ENCODE peak calls at places on chromosomes 11 and 22, in ten cellular contexts. One of them, this sample, is unnamed.

GRCh38 chr11:61083601-61084147 is 18.6 kb upstream of the CD5 start:
- DNase-seq in M059J: no peak
- DNase-seq in CD8-positive, alpha-beta memory T cell: peak
- DNase-seq in astrocyte of the spinal cord: no peak
- DNase-seq in activated T-cell treated with anti-CD3 and anti-CD28 coated beads, Interleukin-2, amount 50 U/mL, for 48 hours: peak
- DNase-seq in left ventricle myocardium inferior: no peak
- DNase-seq in NCI-H2171 treated with DMSO at 0.1 percent for 48 hours: no peak
- DNase-seq in cardiac muscle cell: no peak
- DNase-seq in dermis blood vessel endothelial cell: no peak
- DNase-seq in Right ventricle myocardium inferior: no peak
- DNase-seq in this sample: no peak

GRCh38 chr11:134152692-134153091 is 71.1 kb downstream of the NCAPD3 start:
- DNase-seq in M059J: no peak
- DNase-seq in CD8-positive, alpha-beta memory T cell: no peak
- DNase-seq in astrocyte of the spinal cord: no peak
- DNase-seq in activated T-cell treated with anti-CD3 and anti-CD28 coated beads, Interleukin-2, amount 50 U/mL, for 48 hours: no peak
- DNase-seq in left ventricle myocardium inferior: no peak
- DNase-seq in NCI-H2171 treated with DMSO at 0.1 percent for 48 hours: no peak
- DNase-seq in cardiac muscle cell: no peak
- DNase-seq in dermis blood vessel endothelial cell: no peak
- DNase-seq in Right ventricle myocardium inferior: no peak
- DNase-seq in this sample: no peak

GRCh38 chr22:46827072-46827780 is 64.8 kb downstream of the TBC1D22A start:
- DNase-seq in M059J: no peak
- DNase-seq in CD8-positive, alpha-beta memory T cell: no peak
- DNase-seq in astrocyte of the spinal cord: no peak
- DNase-seq in activated T-cell treated with anti-CD3 and anti-CD28 coated beads, Interleukin-2, amount 50 U/mL, for 48 hours: no peak
- DNase-seq in left ventricle myocardium inferior: no peak
- DNase-seq in NCI-H2171 treated with DMSO at 0.1 percent for 48 hours: no peak
- DNase-seq in cardiac muscle cell: peak
- DNase-seq in dermis blood vessel endothelial cell: no peak
- DNase-seq in Right ventricle myocardium inferior: no peak
- DNase-seq in this sample: peak

GRCh38 chr22:40409613-40410113 is 39.3 kb downstream of the SGSM3 start:
- DNase-seq in M059J: no peak
- DNase-seq in CD8-positive, alpha-beta memory T cell: no peak
- DNase-seq in astrocyte of the spinal cord: no peak
- DNase-seq in activated T-cell treated with anti-CD3 and anti-CD28 coated beads, Interleukin-2, amount 50 U/mL, for 48 hours: no peak
- DNase-seq in left ventricle myocardium inferior: no peak
- DNase-seq in NCI-H2171 treated with DMSO at 0.1 percent for 48 hours: no peak
- DNase-seq in cardiac muscle cell: no peak
- DNase-seq in dermis blood vessel endothelial cell: no peak
- DNase-seq in Right ventricle myocardium inferior: no peak
- DNase-seq in this sample: no peak

GRCh38 chr11:66467034-66467659 is 442 bp downstream of the PELI3 start:
- DNase-seq in M059J: peak
- DNase-seq in CD8-positive, alpha-beta memory T cell: no peak
- DNase-seq in astrocyte of the spinal cord: peak
- DNase-seq in activated T-cell treated with anti-CD3 and anti-CD28 coated beads, Interleukin-2, amount 50 U/mL, for 48 hours: no peak
- DNase-seq in left ventricle myocardium inferior: no peak
- DNase-seq in NCI-H2171 treated with DMSO at 0.1 percent for 48 hours: peak
- DNase-seq in cardiac muscle cell: peak
- DNase-seq in dermis blood vessel endothelial cell: peak
- DNase-seq in Right ventricle myocardium inferior: peak
- DNase-seq in this sample: no peak

GRCh38 chr11:32584921-32585320 is 1.3 kb downstream of the EIF3M start:
- DNase-seq in M059J: no peak
- DNase-seq in CD8-positive, alpha-beta memory T cell: no peak
- DNase-seq in astrocyte of the spinal cord: no peak
- DNase-seq in activated T-cell treated with anti-CD3 and anti-CD28 coated beads, Interleukin-2, amount 50 U/mL, for 48 hours: no peak
- DNase-seq in left ventricle myocardium inferior: no peak
- DNase-seq in NCI-H2171 treated with DMSO at 0.1 percent for 48 hours: no peak
- DNase-seq in cardiac muscle cell: peak
- DNase-seq in dermis blood vessel endothelial cell: peak
- DNase-seq in Right ventricle myocardium inferior: no peak
- DNase-seq in this sample: no peak

GRCh38 chr11:74646964-74647363 is 54.6 kb downstream of the POLD3 start:
- DNase-seq in M059J: no peak
- DNase-seq in CD8-positive, alpha-beta memory T cell: no peak
- DNase-seq in astrocyte of the spinal cord: no peak
- DNase-seq in activated T-cell treated with anti-CD3 and anti-CD28 coated beads, Interleukin-2, amount 50 U/mL, for 48 hours: no peak
- DNase-seq in left ventricle myocardium inferior: no peak
- DNase-seq in NCI-H2171 treated with DMSO at 0.1 percent for 48 hours: no peak
- DNase-seq in cardiac muscle cell: no peak
- DNase-seq in dermis blood vessel endothelial cell: no peak
- DNase-seq in Right ventricle myocardium inferior: peak
- DNase-seq in this sample: no peak

GRCh38 chr11:103091024-103091423 is 936 bp downstream of the DCUN1D5 start:
- DNase-seq in M059J: peak
- DNase-seq in CD8-positive, alpha-beta memory T cell: no peak
- DNase-seq in astrocyte of the spinal cord: peak
- DNase-seq in activated T-cell treated with anti-CD3 and anti-CD28 coated beads, Interleukin-2, amount 50 U/mL, for 48 hours: no peak
- DNase-seq in left ventricle myocardium inferior: no peak
- DNase-seq in NCI-H2171 treated with DMSO at 0.1 percent for 48 hours: peak
- DNase-seq in cardiac muscle cell: no peak
- DNase-seq in dermis blood vessel endothelial cell: peak
- DNase-seq in Right ventricle myocardium inferior: no peak
- DNase-seq in this sample: no peak

GRCh38 chr11:18791175-18792065 is at the start of gene PTPN5:
- DNase-seq in M059J: no peak
- DNase-seq in CD8-positive, alpha-beta memory T cell: no peak
- DNase-seq in astrocyte of the spinal cord: no peak
- DNase-seq in activated T-cell treated with anti-CD3 and anti-CD28 coated beads, Interleukin-2, amount 50 U/mL, for 48 hours: no peak
- DNase-seq in left ventricle myocardium inferior: no peak
- DNase-seq in NCI-H2171 treated with DMSO at 0.1 percent for 48 hours: no peak
- DNase-seq in cardiac muscle cell: peak
- DNase-seq in dermis blood vessel endothelial cell: peak
- DNase-seq in Right ventricle myocardium inferior: no peak
- DNase-seq in this sample: peak

GRCh38 chr22:25741692-25742626 is at the start of gene MYO18B:
- DNase-seq in M059J: no peak
- DNase-seq in CD8-positive, alpha-beta memory T cell: no peak
- DNase-seq in astrocyte of the spinal cord: no peak
- DNase-seq in activated T-cell treated with anti-CD3 and anti-CD28 coated beads, Interleukin-2, amount 50 U/mL, for 48 hours: no peak
- DNase-seq in left ventricle myocardium inferior: peak
- DNase-seq in NCI-H2171 treated with DMSO at 0.1 percent for 48 hours: no peak
- DNase-seq in cardiac muscle cell: peak
- DNase-seq in dermis blood vessel endothelial cell: no peak
- DNase-seq in Right ventricle myocardium inferior: peak
- DNase-seq in this sample: no peak

GRCh38 chr11:19345848-19346681 is 105.3 kb upstream of the E2F8 start:
- DNase-seq in M059J: peak
- DNase-seq in CD8-positive, alpha-beta memory T cell: no peak
- DNase-seq in astrocyte of the spinal cord: peak
- DNase-seq in activated T-cell treated with anti-CD3 and anti-CD28 coated beads, Interleukin-2, amount 50 U/mL, for 48 hours: peak
- DNase-seq in left ventricle myocardium inferior: peak
- DNase-seq in NCI-H2171 treated with DMSO at 0.1 percent for 48 hours: peak
- DNase-seq in cardiac muscle cell: peak
- DNase-seq in dermis blood vessel endothelial cell: peak
- DNase-seq in Right ventricle myocardium inferior: peak
- DNase-seq in this sample: peak

GRCh38 chr11:235998-236773 is at the start of gene SIRT3:
- DNase-seq in M059J: peak
- DNase-seq in CD8-positive, alpha-beta memory T cell: peak
- DNase-seq in astrocyte of the spinal cord: peak
- DNase-seq in activated T-cell treated with anti-CD3 and anti-CD28 coated beads, Interleukin-2, amount 50 U/mL, for 48 hours: peak
- DNase-seq in left ventricle myocardium inferior: peak
- DNase-seq in NCI-H2171 treated with DMSO at 0.1 percent for 48 hours: peak
- DNase-seq in cardiac muscle cell: peak
- DNase-seq in dermis blood vessel endothelial cell: peak
- DNase-seq in Right ventricle myocardium inferior: peak
- DNase-seq in this sample: peak

GRCh38 chr11:120020486-120020885 is 117.4 kb downstream of the TRIM29 start:
- DNase-seq in M059J: no peak
- DNase-seq in CD8-positive, alpha-beta memory T cell: no peak
- DNase-seq in astrocyte of the spinal cord: no peak
- DNase-seq in activated T-cell treated with anti-CD3 and anti-CD28 coated beads, Interleukin-2, amount 50 U/mL, for 48 hours: no peak
- DNase-seq in left ventricle myocardium inferior: no peak
- DNase-seq in NCI-H2171 treated with DMSO at 0.1 percent for 48 hours: no peak
- DNase-seq in cardiac muscle cell: no peak
- DNase-seq in dermis blood vessel endothelial cell: no peak
- DNase-seq in Right ventricle myocardium inferior: no peak
- DNase-seq in this sample: no peak

GRCh38 chr22:47318041-47318737 is 555.7 kb downstream of the TBC1D22A start:
- DNase-seq in M059J: no peak
- DNase-seq in CD8-positive, alpha-beta memory T cell: no peak
- DNase-seq in astrocyte of the spinal cord: no peak
- DNase-seq in activated T-cell treated with anti-CD3 and anti-CD28 coated beads, Interleukin-2, amount 50 U/mL, for 48 hours: no peak
- DNase-seq in left ventricle myocardium inferior: no peak
- DNase-seq in NCI-H2171 treated with DMSO at 0.1 percent for 48 hours: no peak
- DNase-seq in cardiac muscle cell: no peak
- DNase-seq in dermis blood vessel endothelial cell: no peak
- DNase-seq in Right ventricle myocardium inferior: no peak
- DNase-seq in this sample: no peak

GRCh38 chr22:30591191-30591587 is 521 bp downstream of the PES1 start:
- DNase-seq in M059J: peak
- DNase-seq in CD8-positive, alpha-beta memory T cell: no peak
- DNase-seq in astrocyte of the spinal cord: peak
- DNase-seq in activated T-cell treated with anti-CD3 and anti-CD28 coated beads, Interleukin-2, amount 50 U/mL, for 48 hours: no peak
- DNase-seq in left ventricle myocardium inferior: no peak
- DNase-seq in NCI-H2171 treated with DMSO at 0.1 percent for 48 hours: no peak
- DNase-seq in cardiac muscle cell: no peak
- DNase-seq in dermis blood vessel endothelial cell: peak
- DNase-seq in Right ventricle myocardium inferior: no peak
- DNase-seq in this sample: no peak

GRCh38 chr22:48473202-48473601 is 1354.5 kb downstream of the BRD1 start:
- DNase-seq in M059J: no peak
- DNase-seq in CD8-positive, alpha-beta memory T cell: no peak
- DNase-seq in astrocyte of the spinal cord: no peak
- DNase-seq in activated T-cell treated with anti-CD3 and anti-CD28 coated beads, Interleukin-2, amount 50 U/mL, for 48 hours: no peak
- DNase-seq in left ventricle myocardium inferior: no peak
- DNase-seq in NCI-H2171 treated with DMSO at 0.1 percent for 48 hours: no peak
- DNase-seq in cardiac muscle cell: no peak
- DNase-seq in dermis blood vessel endothelial cell: no peak
- DNase-seq in Right ventricle myocardium inferior: no peak
- DNase-seq in this sample: no peak

GRCh38 chr11:65204646-65205601 is 23.2 kb downstream of the CAPN1 start:
- DNase-seq in M059J: peak
- DNase-seq in CD8-positive, alpha-beta memory T cell: peak
- DNase-seq in astrocyte of the spinal cord: peak
- DNase-seq in activated T-cell treated with anti-CD3 and anti-CD28 coated beads, Interleukin-2, amount 50 U/mL, for 48 hours: peak
- DNase-seq in left ventricle myocardium inferior: no peak
- DNase-seq in NCI-H2171 treated with DMSO at 0.1 percent for 48 hours: peak
- DNase-seq in cardiac muscle cell: peak
- DNase-seq in dermis blood vessel endothelial cell: peak
- DNase-seq in Right ventricle myocardium inferior: no peak
- DNase-seq in this sample: peak

GRCh38 chr11:102560555-102561011 is 30.0 kb upstream of the MMP7 start:
- DNase-seq in M059J: peak
- DNase-seq in CD8-positive, alpha-beta memory T cell: peak
- DNase-seq in astrocyte of the spinal cord: peak
- DNase-seq in activated T-cell treated with anti-CD3 and anti-CD28 coated beads, Interleukin-2, amount 50 U/mL, for 48 hours: no peak
- DNase-seq in left ventricle myocardium inferior: no peak
- DNase-seq in NCI-H2171 treated with DMSO at 0.1 percent for 48 hours: no peak
- DNase-seq in cardiac muscle cell: no peak
- DNase-seq in dermis blood vessel endothelial cell: no peak
- DNase-seq in Right ventricle myocardium inferior: no peak
- DNase-seq in this sample: no peak

GRCh38 chr22:29689872-29690213 is 30.0 kb upstream of the CABP7 start:
- DNase-seq in M059J: no peak
- DNase-seq in CD8-positive, alpha-beta memory T cell: no peak
- DNase-seq in astrocyte of the spinal cord: peak
- DNase-seq in activated T-cell treated with anti-CD3 and anti-CD28 coated beads, Interleukin-2, amount 50 U/mL, for 48 hours: peak
- DNase-seq in left ventricle myocardium inferior: peak
- DNase-seq in NCI-H2171 treated with DMSO at 0.1 percent for 48 hours: peak
- DNase-seq in cardiac muscle cell: peak
- DNase-seq in dermis blood vessel endothelial cell: peak
- DNase-seq in Right ventricle myocardium inferior: no peak
- DNase-seq in this sample: peak

GRCh38 chr11:12629601-12630313 is 44.5 kb upstream of the TEAD1 start:
- DNase-seq in M059J: peak
- DNase-seq in CD8-positive, alpha-beta memory T cell: no peak
- DNase-seq in astrocyte of the spinal cord: peak
- DNase-seq in activated T-cell treated with anti-CD3 and anti-CD28 coated beads, Interleukin-2, amount 50 U/mL, for 48 hours: no peak
- DNase-seq in left ventricle myocardium inferior: no peak
- DNase-seq in NCI-H2171 treated with DMSO at 0.1 percent for 48 hours: no peak
- DNase-seq in cardiac muscle cell: no peak
- DNase-seq in dermis blood vessel endothelial cell: no peak
- DNase-seq in Right ventricle myocardium inferior: no peak
- DNase-seq in this sample: no peak

GRCh38 chr22:27983361-27983791 is 64.3 kb upstream of the PITPNB start:
- DNase-seq in M059J: no peak
- DNase-seq in CD8-positive, alpha-beta memory T cell: no peak
- DNase-seq in astrocyte of the spinal cord: no peak
- DNase-seq in activated T-cell treated with anti-CD3 and anti-CD28 coated beads, Interleukin-2, amount 50 U/mL, for 48 hours: no peak
- DNase-seq in left ventricle myocardium inferior: no peak
- DNase-seq in NCI-H2171 treated with DMSO at 0.1 percent for 48 hours: no peak
- DNase-seq in cardiac muscle cell: no peak
- DNase-seq in dermis blood vessel endothelial cell: no peak
- DNase-seq in Right ventricle myocardium inferior: no peak
- DNase-seq in this sample: no peak

GRCh38 chr22:44248926-44249325 is 63.8 kb downstream of the SHISAL1 start:
- DNase-seq in M059J: peak
- DNase-seq in CD8-positive, alpha-beta memory T cell: no peak
- DNase-seq in astrocyte of the spinal cord: no peak
- DNase-seq in activated T-cell treated with anti-CD3 and anti-CD28 coated beads, Interleukin-2, amount 50 U/mL, for 48 hours: no peak
- DNase-seq in left ventricle myocardium inferior: no peak
- DNase-seq in NCI-H2171 treated with DMSO at 0.1 percent for 48 hours: no peak
- DNase-seq in cardiac muscle cell: no peak
- DNase-seq in dermis blood vessel endothelial cell: no peak
- DNase-seq in Right ventricle myocardium inferior: no peak
- DNase-seq in this sample: no peak

GRCh38 chr11:33652001-33652400 is 48.6 kb downstream of the C11orf91 start:
- DNase-seq in M059J: no peak
- DNase-seq in CD8-positive, alpha-beta memory T cell: no peak
- DNase-seq in astrocyte of the spinal cord: no peak
- DNase-seq in activated T-cell treated with anti-CD3 and anti-CD28 coated beads, Interleukin-2, amount 50 U/mL, for 48 hours: no peak
- DNase-seq in left ventricle myocardium inferior: no peak
- DNase-seq in NCI-H2171 treated with DMSO at 0.1 percent for 48 hours: no peak
- DNase-seq in cardiac muscle cell: no peak
- DNase-seq in dermis blood vessel endothelial cell: no peak
- DNase-seq in Right ventricle myocardium inferior: no peak
- DNase-seq in this sample: no peak

GRCh38 chr11:36822829-36823228 is 224.8 kb upstream of the RAG2 start:
- DNase-seq in M059J: no peak
- DNase-seq in CD8-positive, alpha-beta memory T cell: no peak
- DNase-seq in astrocyte of the spinal cord: no peak
- DNase-seq in activated T-cell treated with anti-CD3 and anti-CD28 coated beads, Interleukin-2, amount 50 U/mL, for 48 hours: no peak
- DNase-seq in left ventricle myocardium inferior: no peak
- DNase-seq in NCI-H2171 treated with DMSO at 0.1 percent for 48 hours: no peak
- DNase-seq in cardiac muscle cell: no peak
- DNase-seq in dermis blood vessel endothelial cell: no peak
- DNase-seq in Right ventricle myocardium inferior: no peak
- DNase-seq in this sample: no peak

GRCh38 chr22:32920032-32920628 is 118.6 kb downstream of the TIMP3 start:
- DNase-seq in M059J: peak
- DNase-seq in CD8-positive, alpha-beta memory T cell: no peak
- DNase-seq in astrocyte of the spinal cord: no peak
- DNase-seq in activated T-cell treated with anti-CD3 and anti-CD28 coated beads, Interleukin-2, amount 50 U/mL, for 48 hours: no peak
- DNase-seq in left ventricle myocardium inferior: peak
- DNase-seq in NCI-H2171 treated with DMSO at 0.1 percent for 48 hours: no peak
- DNase-seq in cardiac muscle cell: no peak
- DNase-seq in dermis blood vessel endothelial cell: no peak
- DNase-seq in Right ventricle myocardium inferior: peak
- DNase-seq in this sample: no peak

GRCh38 chr11:47837292-47837691 is 10.9 kb downstream of the NUP160 start:
- DNase-seq in M059J: no peak
- DNase-seq in CD8-positive, alpha-beta memory T cell: no peak
- DNase-seq in astrocyte of the spinal cord: no peak
- DNase-seq in activated T-cell treated with anti-CD3 and anti-CD28 coated beads, Interleukin-2, amount 50 U/mL, for 48 hours: no peak
- DNase-seq in left ventricle myocardium inferior: no peak
- DNase-seq in NCI-H2171 treated with DMSO at 0.1 percent for 48 hours: no peak
- DNase-seq in cardiac muscle cell: no peak
- DNase-seq in dermis blood vessel endothelial cell: no peak
- DNase-seq in Right ventricle myocardium inferior: no peak
- DNase-seq in this sample: no peak

GRCh38 chr11:23112987-23113886 is 253.0 kb upstream of the CCDC179 start:
- DNase-seq in M059J: peak
- DNase-seq in CD8-positive, alpha-beta memory T cell: no peak
- DNase-seq in astrocyte of the spinal cord: peak
- DNase-seq in activated T-cell treated with anti-CD3 and anti-CD28 coated beads, Interleukin-2, amount 50 U/mL, for 48 hours: no peak
- DNase-seq in left ventricle myocardium inferior: no peak
- DNase-seq in NCI-H2171 treated with DMSO at 0.1 percent for 48 hours: peak
- DNase-seq in cardiac muscle cell: peak
- DNase-seq in dermis blood vessel endothelial cell: peak
- DNase-seq in Right ventricle myocardium inferior: no peak
- DNase-seq in this sample: peak

GRCh38 chr11:75520688-75521087 is 5.1 kb downstream of the GDPD5 start:
- DNase-seq in M059J: no peak
- DNase-seq in CD8-positive, alpha-beta memory T cell: no peak
- DNase-seq in astrocyte of the spinal cord: no peak
- DNase-seq in activated T-cell treated with anti-CD3 and anti-CD28 coated beads, Interleukin-2, amount 50 U/mL, for 48 hours: no peak
- DNase-seq in left ventricle myocardium inferior: no peak
- DNase-seq in NCI-H2171 treated with DMSO at 0.1 percent for 48 hours: no peak
- DNase-seq in cardiac muscle cell: no peak
- DNase-seq in dermis blood vessel endothelial cell: no peak
- DNase-seq in Right ventricle myocardium inferior: no peak
- DNase-seq in this sample: no peak

This sample was measured in nephron progenitor cell.